ENCODE peak calls at places on chromosomes 16 and 17, in four cellular contexts. E, H, C and J are unnamed samples.

GRCh38 chr16:12539185-12539929 is 264.3 kb downstream of the CPPED1 start:
- DNase-seq in C (no peak), E (no peak), H (no peak), J (no peak)

GRCh38 chr17:63150994-63151464 is 185.0 kb downstream of the TANC2 start:
- DNase-seq in H (no peak), C (no peak), E (no peak), J (no peak)

GRCh38 chr16:4105848-4106247 is 10.4 kb downstream of the ADCY9 start:
- DNase-seq in C (no peak), E (no peak), H (no peak), J (no peak)

GRCh38 chr16:57060323-57061083 is 31.9 kb upstream of the CPNE2 start:
- DNase-seq in C (no peak), E (no peak), H (no peak), J (no peak)

GRCh38 chr16:11325404-11326083 is 19.7 kb upstream of the RMI2 start:
- DNase-seq in C (no peak), H (peak; percentile 54), E (no peak), J (no peak)

GRCh38 chr17:51118330-51119195 is 2.1 kb downstream of the SPAG9 start:
- DNase-seq in E (peak; percentile 96), C (peak; percentile 30), H (no peak), J (no peak)

GRCh38 chr17:73757324-73757942 is 113.2 kb upstream of the SDK2 start:
- DNase-seq in H (no peak), C (no peak), E (no peak), J (no peak)

GRCh38 chr17:34987232-34987631 is 6.9 kb downstream of the LIG3 start:
- DNase-seq in E (no peak), C (no peak), H (no peak), J (no peak)

GRCh38 chr16:34078697-34079096 is 619.3 kb downstream of the TP53TG3F start:
- DNase-seq in E (no peak), H (no peak), C (no peak), J (no peak)

GRCh38 chr17:2965621-2966275 is 97.7 kb downstream of the OR1D5 start:
- DNase-seq in H (no peak), C (no peak), E (no peak), J (peak; percentile 88)

GRCh38 chr16:59126486-59126885 is 392.4 kb upstream of the GOT2 start:
- DNase-seq in C (no peak), H (no peak), E (no peak), J (no peak)

GRCh38 chr17:18026408-18026776 is 12.6 kb downstream of the ATPAF2 start:
- DNase-seq in H (no peak), E (peak; percentile 38), C (no peak), J (no peak)

GRCh38 chr17:46978489-46979022 is 497 bp downstream of the RPRML start:
- DNase-seq in H (no peak), C (no peak), E (no peak), J (no peak)

GRCh38 chr16:13139661-13140241 is 238.4 kb downstream of the SHISA9 start:
- DNase-seq in H (no peak), C (no peak), E (no peak), J (no peak)

GRCh38 chr16:49491736-49492089 is 118.1 kb downstream of the C16orf78 start:
- DNase-seq in C (peak; percentile 21), H (no peak), E (peak; percentile 45), J (peak; percentile 69)

GRCh38 chr16:82368041-82368440 is 198.0 kb upstream of the MPHOSPH6 start:
- DNase-seq in E (peak; percentile 56), C (no peak), H (no peak), J (no peak)

GRCh38 chr17:50807014-50807413 is 28.4 kb upstream of the WFIKKN2 start:
- DNase-seq in C (no peak), E (no peak), H (no peak), J (no peak)

GRCh38 chr16:58022601-58023371 is 2.8 kb upstream of the MMP15 start:
- DNase-seq in H (no peak), C (no peak), E (peak; percentile 81), J (no peak)

GRCh38 chr17:42819939-42820535 is 4.0 kb downstream of the BECN1 start:
- DNase-seq in H (peak; percentile 46), C (no peak), E (peak; percentile 78), J (no peak)

GRCh38 chr16:64419832-64420231 is 702.0 kb downstream of the CDH11 start:
- DNase-seq in E (no peak), H (no peak), C (no peak), J (no peak)

GRCh38 chr16:84881702-84882521 is 62.1 kb downstream of the CRISPLD2 start:
- DNase-seq in H (no peak), C (peak; percentile 67), E (peak; percentile 10), J (no peak)

GRCh38 chr17:72357764-72358365 is 237.0 kb downstream of the SOX9 start:
- DNase-seq in C (no peak), H (no peak), E (no peak), J (no peak)

GRCh38 chr16:21611178-21611545 is 11.8 kb downstream of the METTL9 start:
- DNase-seq in C (no peak), E (no peak), H (no peak), J (no peak)

GRCh38 chr17:76893623-76894358 is 25.6 kb downstream of the MGAT5B start:
- DNase-seq in C (no peak), E (no peak), H (no peak), J (no peak)

GRCh38 chr16:75109732-75110243 is 6.8 kb downstream of the LDHD start:
- DNase-seq in C (no peak), E (peak; percentile 51), H (no peak), J (no peak)

GRCh38 chr16:77850637-77851330 is 62.4 kb downstream of the VAT1L start:
- DNase-seq in H (no peak), C (no peak), E (no peak), J (no peak)

GRCh38 chr16:57192720-57193486 is 6.8 kb downstream of the RSPRY1 start:
- DNase-seq in H (no peak), E (no peak), C (no peak), J (no peak)

GRCh38 chr16:82924075-82924854 is 297.5 kb downstream of the CDH13 start:
- DNase-seq in E (no peak), H (no peak), C (no peak), J (no peak)

GRCh38 chr17:15261063-15261817 is 3.9 kb downstream of the PMP22 start:
- DNase-seq in H (no peak), C (peak; percentile 32), E (peak; percentile 42), J (peak; percentile 52)

GRCh38 chr17:74924250-74924948 is at the start of gene OTOP2:
- DNase-seq in H (no peak), C (peak; percentile 9), E (no peak), J (no peak)

GRCh38 chr16:81695431-81695890 is 83.6 kb upstream of the PLCG2 start:
- DNase-seq in C (no peak), H (no peak), E (no peak), J (no peak)

GRCh38 chr16:50509521-50510341 is 38.5 kb upstream of the NKD1 start:
- DNase-seq in E (peak; percentile 33), C (peak; percentile 14), H (peak; percentile 29), J (no peak)

GRCh38 chr17:80018917-80019651 is 16.6 kb downstream of the TBC1D16 start:
- DNase-seq in E (no peak), H (no peak), C (no peak), J (no peak)

GRCh38 chr17:80025140-80025539 is 10.5 kb downstream of the TBC1D16 start:
- DNase-seq in H (no peak), C (no peak), E (no peak), J (peak; percentile 84)

GRCh38 chr17:80024206-80024972 is 11.3 kb downstream of the TBC1D16 start:
- DNase-seq in E (no peak), C (no peak), H (no peak), J (no peak)

GRCh38 chr17:80023261-80024205 is 12.1 kb downstream of the TBC1D16 start:
- DNase-seq in H (no peak), C (no peak), E (peak; percentile 45), J (no peak)

DNA sequence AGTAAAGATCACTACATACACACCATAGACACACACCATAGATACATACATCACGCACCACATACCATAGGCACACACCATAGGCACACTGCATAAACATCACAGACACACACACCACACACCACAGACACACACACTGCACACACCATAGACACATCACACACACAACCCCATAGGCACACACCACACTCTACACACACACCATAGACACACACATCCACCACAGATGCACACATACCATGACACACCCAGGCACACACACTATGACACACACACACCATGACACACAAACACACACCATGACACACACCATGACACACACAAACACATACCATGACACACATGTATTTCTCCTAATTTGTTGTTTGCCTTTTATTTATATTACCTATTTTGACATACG is 14.1 kb downstream of the TBC1D16 start:
- DNase-seq in E (no peak), C (no peak), H (no peak), J (no peak)
- H3K4me1 ChIP-seq in E (peaks cover 41% of the 10 kb centered on the region), C (no peaks in the 10 kb centered on the region), H (peaks cover 29% of the 10 kb centered on the region), J (peaks cover 3% of the 10 kb centered on the region)

DNA sequence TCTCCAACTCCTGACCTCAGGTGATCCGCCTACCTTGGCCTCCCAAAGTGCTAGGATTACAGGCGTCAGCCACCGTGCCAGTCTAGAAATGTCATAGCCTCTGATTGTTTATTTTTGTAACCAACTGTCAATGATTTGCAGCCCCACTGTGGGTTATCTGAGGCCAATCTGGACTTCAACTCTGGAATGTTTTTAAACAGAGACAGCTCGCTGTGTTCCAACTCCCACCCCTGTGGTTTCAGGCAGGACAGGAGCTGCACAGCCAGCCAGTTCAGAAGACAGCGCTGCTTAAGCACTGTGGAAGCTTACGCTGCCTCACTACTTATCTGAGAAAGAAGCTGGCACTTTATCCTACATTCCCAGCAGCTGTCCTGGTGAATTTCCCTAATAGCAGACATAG is 19.5 kb downstream of the MRM3 start:
- DNase-seq in E (peak; percentile 65), C (no peak), H (no peak), J (no peak)
- H3K27ac ChIP-seq in E (peak overlapping the region; percentile 90), C (no peak overlapping the region), H (no peak overlapping the region), J (no peak overlapping the region)

GRCh38 chr17:78116411-78116810 is 12.1 kb downstream of the TMC6 start:
- DNase-seq in H (no peak), E (no peak), C (no peak), J (no peak)
- H3K4me1 ChIP-seq in H (peaks cover 17% of the 10 kb centered on the region), E (peaks cover 20% of the 10 kb centered on the region), C (peaks cover 17% of the 10 kb centered on the region), J (no peaks in the 10 kb centered on the region)

GRCh38 chr16:89741342-89742014 is 20.1 kb downstream of the ZNF276 start:
- DNase-seq in E (no peak), H (no peak), C (no peak), J (no peak)
- H3K27ac ChIP-seq in E (no peak overlapping the region), H (no peak overlapping the region), C (no peak overlapping the region), J (no peak overlapping the region)

DNA sequence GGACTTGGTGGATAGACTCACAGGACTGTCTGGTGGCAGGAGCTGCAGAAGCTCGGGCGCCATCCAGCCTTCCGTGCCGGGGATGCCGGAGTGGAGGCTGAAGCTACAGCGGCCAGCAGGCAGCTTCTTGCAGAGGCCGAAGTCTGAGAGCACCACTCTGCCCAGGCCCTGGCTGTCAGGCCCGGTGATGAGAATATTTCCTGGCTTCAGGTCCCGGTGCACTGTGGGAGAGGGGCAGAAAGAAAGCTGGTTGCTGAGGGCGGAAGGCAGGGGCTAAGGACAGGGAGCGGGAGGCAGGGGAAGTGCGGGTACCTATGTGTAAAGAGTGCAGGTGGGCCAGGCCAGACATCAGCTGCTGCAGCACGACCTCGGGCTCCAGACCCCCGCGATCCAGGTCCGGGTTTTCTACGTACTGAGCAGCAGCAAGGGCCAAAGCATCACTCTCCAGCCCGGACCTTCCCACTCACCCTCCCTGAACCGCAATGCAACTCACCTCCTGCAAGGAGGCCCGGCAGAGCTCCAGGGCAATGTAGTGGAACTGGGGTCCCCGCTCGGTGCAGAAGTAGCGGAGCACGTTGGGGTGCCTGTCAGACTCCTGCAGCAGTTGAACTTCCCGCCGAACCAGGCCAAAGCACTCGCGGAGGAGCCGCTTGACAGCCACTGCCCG is 16.2 kb downstream of the PLK1 start:
- DNase-seq in C (no peak), E (no peak), H (no peak), J (no peak)
- H3K4me1 ChIP-seq in C (no peaks in the 10 kb centered on the region), E (no peaks in the 10 kb centered on the region), H (no peaks in the 10 kb centered on the region), J (no peaks in the 10 kb centered on the region)